ENCODE peak calls at places on chromosomes 12 and 14, in nine cellular contexts. F is fibroblast of mammary gland, Z is AG04450, U is body of pancreas, I is kidney tubule cell, W is C1 segment of cervical spinal cord, X is HEK293T, G is NCI-H2107, K is amniotic stem cell. R is an unnamed sample.

GRCh38 chr12:94783862-94784261 is 133.5 kb upstream of the TMCC3 start:
- DNase-seq in F (peak), Z (no peak), U (no peak), I (peak), W (no peak), X (no peak), G (no peak), K (no peak), R (peak)

GRCh38 chr12:51591020-51591901 is at the start of gene SCN8A:
- DNase-seq in F (peak), Z (no peak), U (peak), I (peak), W (no peak), X (peak), G (no peak), K (no peak), R (peak)

GRCh38 chr14:90263748-90264449 is 7.5 kb downstream of the PSMC1 start:
- DNase-seq in F (no peak), Z (no peak), U (no peak), I (no peak), W (no peak), X (no peak), G (no peak), K (no peak), R (no peak)

GRCh38 chr12:42846782-42847181 is 257.2 kb upstream of the PRICKLE1 start:
- DNase-seq in F (peak), Z (no peak), U (no peak), I (peak), W (no peak), X (no peak), G (no peak), K (no peak), R (no peak)

GRCh38 chr12:129961111-129961510 is 57.3 kb upstream of the TMEM132D start:
- DNase-seq in F (no peak), Z (no peak), U (no peak), I (peak), W (no peak), X (no peak), G (no peak), K (peak), R (no peak)

GRCh38 chr14:91216731-91217226 is 27.7 kb downstream of the GPR68 start:
- DNase-seq in F (no peak), Z (no peak), U (no peak), I (no peak), W (no peak), X (no peak), G (no peak), K (no peak), R (no peak)

GRCh38 chr12:78402366-78403134 is 462.0 kb upstream of the SYT1 start:
- DNase-seq in F (peak), Z (no peak), U (no peak), I (no peak), W (no peak), X (no peak), G (no peak), K (no peak), R (no peak)

GRCh38 chr12:66684222-66684621 is 5.3 kb upstream of the GRIP1 start:
- DNase-seq in F (no peak), Z (no peak), U (no peak), I (peak), W (no peak), X (no peak), G (no peak), K (no peak), R (no peak)